ENCODE peak calls at places on chromosomes 13 and 19, in five cellular contexts. R is right lobe of liver; Q is CD8-positive, alpha-beta T cell; Y is stomach; Z is K562. P is an unnamed sample.

GRCh38 chr19:56837492-56837891 is 3.0 kb downstream of the PEG3 start:
- DNase-seq in R (peak), Z (no peak), Q (no peak), Y (peak), P (no peak)

GRCh38 chr13:66563076-66563475 is 667.1 kb downstream of the PCDH9 start:
- DNase-seq in Z (no peak), Y (no peak), R (no peak), Q (no peak), P (no peak)

GRCh38 chr19:7953060-7953459 is 9.6 kb upstream of the TIMM44 start:
- DNase-seq in Y (no peak), Z (no peak), Q (no peak), R (no peak), P (no peak)

GRCh38 chr13:43785681-43786471 is 896 bp downstream of the ENOX1 start:
- DNase-seq in Q (no peak), R (peak), Z (peak), Y (peak), P (no peak)

GRCh38 chr13:76944457-76944856 is 3.9 kb upstream of the ACOD1 start:
- DNase-seq in Z (no peak), Q (no peak), R (no peak), Y (no peak), P (no peak)

GRCh38 chr13:23463631-23464030 is 30.1 kb upstream of the SACS start:
- DNase-seq in Q (no peak), Z (no peak), Y (no peak), R (no peak), P (no peak)

GRCh38 chr19:46115396-46116109 is 8.9 kb downstream of the IGFL3 start:
- DNase-seq in Q (no peak), Y (no peak), R (no peak), Z (no peak), P (peak)

GRCh38 chr13:80547885-80548284 is 207.0 kb upstream of the SPRY2 start:
- DNase-seq in Y (no peak), Q (no peak), R (no peak), Z (peak), P (no peak)

GRCh38 chr13:92197669-92198068 is 799.2 kb downstream of the GPC5 start:
- DNase-seq in Q (no peak), R (no peak), Y (no peak), Z (no peak), P (no peak)

GRCh38 chr13:101996906-101997408 is 404.9 kb downstream of the FGF14 start:
- DNase-seq in Y (no peak), R (no peak), Q (no peak), Z (no peak), P (no peak)

GRCh38 chr19:40366697-40367561 is 18.4 kb downstream of the PLD3 start:
- DNase-seq in Q (no peak), R (no peak), Y (no peak), Z (peak), P (no peak)

GRCh38 chr13:97446448-97446847 is 12.5 kb downstream of the RAP2A start:
- DNase-seq in Z (no peak), R (no peak), Y (no peak), Q (no peak), P (no peak)

GRCh38 chr13:28699246-28699645 is 19.5 kb downstream of the SLC46A3 start:
- DNase-seq in Q (no peak), Z (no peak), Y (no peak), R (no peak), P (no peak)

GRCh38 chr19:39405930-39406655 is 554 bp upstream of the ZFP36 start:
- DNase-seq in R (no peak), Q (peak), Z (no peak), Y (no peak), P (no peak)

GRCh38 chr13:100542546-100543156 is 45.9 kb downstream of the GGACT start:
- DNase-seq in R (no peak), Q (no peak), Z (peak), Y (no peak), P (no peak)

GRCh38 chr13:79485014-79485441 is 4.1 kb downstream of the NDFIP2 start:
- DNase-seq in R (peak), Q (no peak), Y (peak), Z (no peak), P (peak)

GRCh38 chr13:48976677-48977625 is 1.2 kb downstream of the FNDC3A start:
- DNase-seq in Q (no peak), Z (no peak), Y (no peak), R (no peak), P (no peak)

GRCh38 chr13:48979892-48980291 is 4.2 kb downstream of the FNDC3A start:
- DNase-seq in R (no peak), Y (no peak), Z (no peak), Q (no peak), P (no peak)

GRCh38 chr13:48975926-48976676 is 389 bp downstream of the FNDC3A start:
- DNase-seq in Z (peak), Y (peak), R (peak), Q (peak), P (peak)

GRCh38 chr13:48978942-48979601 is 3.4 kb downstream of the FNDC3A start:
- DNase-seq in Q (no peak), Z (peak), R (no peak), Y (no peak), P (no peak)

DNA sequence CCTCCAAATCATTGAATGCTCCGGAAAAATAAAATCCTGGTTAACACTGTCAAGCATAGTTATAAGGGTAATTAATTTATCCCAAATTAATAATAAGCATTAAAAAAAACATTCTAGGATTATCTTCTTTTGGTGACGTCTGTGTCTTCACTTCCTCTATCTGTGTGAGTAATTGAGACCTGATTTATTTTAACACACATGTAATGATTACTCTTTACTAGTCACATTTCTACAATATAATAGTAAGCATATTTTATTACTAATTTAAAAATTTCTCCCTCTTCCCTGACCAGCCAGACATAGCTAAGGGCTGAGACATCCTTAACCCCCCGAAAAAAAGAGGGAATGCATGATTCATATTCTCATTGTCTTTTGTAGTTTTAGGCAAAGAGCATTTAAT is 2.3 kb downstream of the FNDC3A start:
- DNase-seq in R (no peak), Y (no peak), Z (no peak), Q (no peak), P (no peak)
- H3K4me3 ChIP-seq in R (peak), Y (peak), Z (peak), Q (no peak), P (peak)

GRCh38 chr19:32039446-32039845 is 306.0 kb upstream of the ZNF507 start:
- DNase-seq in Y (no peak), Q (no peak), Z (no peak), R (no peak), P (no peak)

GRCh38 chr19:32040246-32040645 is 305.2 kb upstream of the ZNF507 start:
- DNase-seq in Z (no peak), R (no peak), Y (no peak), Q (no peak), P (no peak)

GRCh38 chr19:32037998-32038732 is 307.2 kb upstream of the ZNF507 start:
- DNase-seq in Y (no peak), Z (no peak), Q (no peak), R (no peak), P (no peak)

GRCh38 chr19:32041681-32042292 is 303.6 kb upstream of the ZNF507 start:
- DNase-seq in R (peak), Q (no peak), Z (peak), Y (no peak), P (no peak)
- TF ChIP-seq CTCF in R (peak), Q (no peak), Z (peak), Y (peak), P (peak)

DNA sequence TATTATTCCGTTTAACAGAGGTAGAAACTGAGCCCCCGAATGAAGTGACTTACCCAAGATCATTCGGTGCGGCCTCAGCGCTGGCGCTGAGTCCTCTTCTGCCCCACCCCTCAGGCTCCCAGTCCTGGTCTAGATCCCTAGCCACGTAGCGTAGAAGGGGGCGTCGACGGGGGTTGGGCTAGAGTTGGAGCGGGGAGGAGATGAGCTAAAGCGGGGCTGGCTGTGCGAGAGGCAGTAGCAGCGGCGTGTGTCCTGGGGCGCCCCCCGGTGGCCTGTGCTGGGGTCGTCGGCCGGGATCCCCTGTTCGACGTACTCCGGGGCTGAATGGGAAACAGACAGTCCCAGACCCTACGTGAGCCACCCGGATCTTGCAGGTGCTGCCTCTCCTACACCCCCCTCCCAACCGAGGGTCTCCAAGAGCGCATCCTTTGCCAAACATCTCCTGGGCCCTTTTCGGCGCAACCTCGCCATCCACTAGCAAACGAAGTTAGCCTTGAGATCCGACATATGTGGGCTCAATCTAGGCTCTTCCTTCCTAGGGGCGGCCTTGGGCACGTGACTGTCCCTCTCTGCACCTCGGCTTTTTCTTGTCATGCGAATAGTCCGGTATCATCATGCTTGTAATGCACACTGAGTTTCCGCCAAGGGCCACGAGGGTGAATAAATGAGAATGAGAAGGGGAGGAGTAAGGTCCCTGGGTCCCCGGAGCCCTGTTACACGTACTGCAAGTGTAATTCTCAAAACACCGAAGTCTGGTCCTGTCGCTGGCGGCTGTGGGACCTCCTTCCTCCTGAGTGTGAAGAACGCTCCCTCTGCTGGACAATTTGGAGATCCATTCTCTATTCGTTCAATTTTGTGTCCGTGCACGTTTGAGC is 47.7 kb downstream of the CYP4F22 start:
- DNase-seq in Q (peak), Y (peak), R (peak), Z (peak), P (peak)
- H3K4me3 ChIP-seq in Q (peak), Y (peak), R (peak), Z (peak), P (no peak)

DNA sequence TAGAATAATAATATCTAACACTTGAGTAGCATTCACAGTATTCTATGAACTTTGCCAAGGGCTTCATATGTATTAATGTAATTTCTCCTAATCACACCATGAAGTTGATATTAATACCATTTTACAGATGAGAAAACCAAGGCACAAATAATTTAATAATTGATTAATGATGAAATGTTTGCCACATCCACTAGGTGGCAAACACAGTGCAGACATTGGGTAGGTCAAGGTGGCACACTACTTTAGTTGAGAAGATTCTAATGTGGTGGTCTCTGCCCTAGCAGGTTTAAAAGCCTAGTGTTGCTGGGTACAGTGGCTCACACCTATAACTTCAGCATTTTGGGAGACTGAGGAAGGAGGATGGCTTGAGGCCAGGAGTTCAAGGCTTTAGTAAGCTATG is 412.4 kb downstream of the SUCLA2 start:
- DNase-seq in R (no peak), Y (no peak), Z (no peak), Q (no peak), P (no peak)
- TF ChIP-seq CTCF in R (peak), Y (no peak), Z (no peak), Q (no peak), P (peak)

GRCh38 chr19:3682741-3683404 is 17.4 kb downstream of the PIP5K1C start:
- DNase-seq in Z (peak), R (no peak), Y (no peak), Q (no peak), P (no peak)
- H3K4me3 ChIP-seq in Z (no peak), R (no peak), Y (no peak), Q (no peak), P (no peak)

GRCh38 chr19:5563008-5563431 is 4.7 kb downstream of the TINCR start:
- DNase-seq in Z (no peak), R (no peak), Q (no peak), Y (no peak), P (no peak)

GRCh38 chr19:5560156-5560555 is 7.6 kb downstream of the TINCR start:
- DNase-seq in Y (no peak), R (no peak), Q (no peak), Z (no peak), P (no peak)

GRCh38 chr19:5559804-5560133 is 8.0 kb downstream of the TINCR start:
- DNase-seq in Q (no peak), R (no peak), Z (no peak), Y (no peak), P (no peak)

GRCh38 chr19:5562280-5562679 is 5.5 kb downstream of the TINCR start:
- DNase-seq in Y (no peak), Z (no peak), Q (no peak), R (no peak), P (no peak)

DNA sequence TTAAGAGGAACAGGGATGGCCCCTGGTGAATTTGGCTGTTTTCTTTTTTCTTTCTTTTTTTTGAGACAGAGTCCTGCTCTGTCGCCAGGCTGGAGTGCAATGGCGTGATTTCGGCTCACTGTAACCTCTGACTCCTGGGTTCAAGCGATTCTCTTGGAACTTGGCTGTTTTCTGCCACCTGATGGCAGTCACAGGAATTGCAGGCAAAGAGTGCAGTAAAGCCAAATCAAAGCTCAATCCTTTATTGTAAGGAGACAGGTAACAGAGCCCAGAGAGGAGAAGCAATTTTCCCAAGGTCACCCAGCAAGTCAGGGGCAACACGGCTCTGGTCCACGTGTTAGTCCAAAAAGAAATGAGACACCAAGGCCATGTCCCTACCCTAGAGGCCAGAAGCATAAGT is 6.2 kb downstream of the TINCR start:
- DNase-seq in Z (peak), R (no peak), Q (no peak), Y (no peak), P (no peak)
- TF ChIP-seq CTCF in Z (peak), R (peak), Q (no peak), Y (no peak), P (peak)

P was measured in HFF-Myc.